ENCODE peak calls at places on chromosomes 5 and 9, in six cellular contexts. Q, T, X, A, Y and V are unnamed samples.

GRCh38 chr9:108885643-108886348 is 23.7 kb downstream of the ACTL7A start:
- DNase-seq in Q (peak), T (no peak), X (peak), A (peak), Y (peak), V (peak)

GRCh38 chr9:123372766-123373446 is 16.9 kb downstream of the CRB2 start:
- DNase-seq in Y (no peak), Q (no peak), A (no peak), X (no peak), T (no peak), V (no peak)

GRCh38 chr5:127290946-127291763 is 559 bp downstream of the MEGF10 start:
- DNase-seq in A (no peak), X (no peak), Q (no peak), Y (no peak), T (peak), V (no peak)

GRCh38 chr9:16090907-16091629 is 538.2 kb downstream of the CCDC171 start:
- DNase-seq in Y (no peak), T (no peak), A (no peak), X (peak), Q (no peak), V (no peak)

GRCh38 chr5:88727705-88728313 is 155.2 kb downstream of the MEF2C start:
- DNase-seq in A (peak), X (no peak), T (no peak), Y (no peak), Q (no peak), V (no peak)

GRCh38 chr5:91151947-91152346 is 231.2 kb downstream of the ARRDC3 start:
- DNase-seq in T (no peak), Y (peak), Q (peak), A (peak), X (peak), V (no peak)

GRCh38 chr9:35577486-35577885 is 27.6 kb upstream of the TESK1 start:
- DNase-seq in Y (no peak), Q (no peak), X (no peak), A (no peak), T (no peak), V (no peak)

GRCh38 chr9:119004618-119004990 is 364.6 kb downstream of the BRINP1 start:
- DNase-seq in Q (no peak), A (no peak), Y (no peak), T (no peak), X (peak), V (no peak)

GRCh38 chr9:90915693-90916092 is 114.1 kb downstream of the SYK start:
- DNase-seq in X (no peak), T (peak), A (peak), Q (peak), Y (peak), V (peak)

GRCh38 chr5:995318-995717 is 13.3 kb upstream of the NKD2 start:
- DNase-seq in A (no peak), Y (no peak), Q (no peak), T (no peak), X (no peak), V (no peak)

GRCh38 chr9:111661150-111661801 is at the start of gene GNG10:
- DNase-seq in Q (peak), T (peak), X (no peak), A (peak), Y (peak), V (peak)

GRCh38 chr5:131114754-131115153 is 50.3 kb downstream of the HINT1 start:
- DNase-seq in T (no peak), Y (no peak), A (no peak), X (no peak), Q (no peak), V (no peak)

GRCh38 chr9:94918038-94918753 is 191.7 kb downstream of the AOPEP start:
- DNase-seq in T (no peak), A (no peak), Y (no peak), X (no peak), Q (peak), V (peak)

GRCh38 chr9:114473447-114473801 is 31.8 kb downstream of the WHRN start:
- DNase-seq in T (no peak), Q (no peak), A (no peak), Y (no peak), X (no peak), V (no peak)

GRCh38 chr5:33892419-33893151 is 795 bp upstream of the ADAMTS12 start:
- DNase-seq in Y (no peak), A (no peak), Q (peak), T (no peak), X (peak), V (no peak)

GRCh38 chr9:95509851-95510529 is 6.8 kb downstream of the PTCH1 start:
- DNase-seq in A (no peak), Y (no peak), T (peak), Q (no peak), X (no peak), V (peak)

GRCh38 chr5:6482735-6483134 is 34.1 kb downstream of the UBE2QL1 start:
- DNase-seq in Y (no peak), X (no peak), Q (no peak), A (no peak), T (no peak), V (no peak)

GRCh38 chr9:38437193-38437823 is 13.1 kb upstream of the IGFBPL1 start:
- DNase-seq in A (peak), T (no peak), Q (no peak), Y (peak), X (no peak), V (no peak)

GRCh38 chr9:123679330-123679987 is 250.5 kb downstream of the DENND1A start:
- DNase-seq in Q (no peak), X (no peak), T (no peak), A (no peak), Y (no peak), V (peak)

GRCh38 chr5:94072116-94072515 is 330.7 kb upstream of the POU5F2 start:
- DNase-seq in A (no peak), Y (no peak), X (no peak), Q (no peak), T (no peak), V (no peak)

GRCh38 chr9:35687306-35687705 is 2.4 kb downstream of the TPM2 start:
- DNase-seq in X (no peak), Y (peak), A (no peak), Q (no peak), T (no peak), V (no peak)

GRCh38 chr9:36140086-36141084 is 3.9 kb downstream of the GLIPR2 start:
- DNase-seq in X (no peak), Q (no peak), A (no peak), T (no peak), Y (no peak), V (peak)

GRCh38 chr5:65203746-65204145 is 278.0 kb downstream of the ADAMTS6 start:
- DNase-seq in Q (no peak), A (peak), Y (no peak), T (no peak), X (no peak), V (no peak)

GRCh38 chr5:127398508-127398907 is 107.9 kb downstream of the MEGF10 start:
- DNase-seq in X (no peak), T (no peak), A (no peak), Y (no peak), Q (no peak), V (no peak)

GRCh38 chr9:101711330-101711941 is 27.0 kb downstream of the GRIN3A start:
- DNase-seq in A (peak), Q (peak), Y (peak), X (no peak), T (peak), V (peak)

GRCh38 chr5:41638685-41639084 is 128.3 kb upstream of the PLCXD3 start:
- DNase-seq in X (no peak), Q (no peak), A (no peak), T (no peak), Y (no peak), V (no peak)

GRCh38 chr5:41637424-41637823 is 127.0 kb upstream of the PLCXD3 start:
- DNase-seq in Q (no peak), Y (no peak), T (no peak), X (no peak), A (no peak), V (no peak)

GRCh38 chr5:41637869-41638268 is 127.5 kb upstream of the PLCXD3 start:
- DNase-seq in T (no peak), X (no peak), Q (no peak), A (no peak), Y (no peak), V (no peak)

GRCh38 chr5:41641621-41642020 is 131.2 kb upstream of the PLCXD3 start:
- DNase-seq in X (no peak), Y (no peak), A (no peak), Q (no peak), T (no peak), V (no peak)

DNA sequence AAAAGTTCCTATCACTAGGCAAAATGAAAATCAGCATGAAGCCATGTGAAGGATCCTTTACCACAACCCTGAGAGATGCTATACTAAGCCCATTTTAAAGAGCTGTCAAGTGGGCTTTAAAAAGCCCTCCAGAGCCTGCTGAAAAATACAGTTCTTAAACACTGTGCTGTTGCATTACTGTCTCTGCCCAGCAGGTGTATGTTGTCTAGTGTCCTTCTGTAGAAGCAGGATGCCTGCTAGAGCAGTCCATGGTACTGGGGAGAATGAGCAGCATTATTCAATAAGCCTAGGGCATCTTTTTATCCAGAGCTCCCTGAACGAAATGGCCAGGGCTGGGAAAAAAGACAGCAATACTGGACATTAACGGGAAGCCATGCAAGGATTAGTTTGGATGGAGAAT is 126.2 kb upstream of the PLCXD3 start:
- DNase-seq in Y (peak), A (no peak), T (peak), X (no peak), Q (no peak), V (no peak)
- TF ChIP-seq CTCF in Y (no peak), A (no peak), T (peak), X (peak), Q (peak), V (no peak)

GRCh38 chr9:21866302-21866701 is 63.9 kb downstream of the MTAP start:
- DNase-seq in A (no peak), T (no peak), Y (no peak), X (no peak), Q (no peak), V (no peak)

GRCh38 chr9:21864505-21864904 is 62.1 kb downstream of the MTAP start:
- DNase-seq in Y (no peak), Q (no peak), X (no peak), T (no peak), A (no peak), V (no peak)

DNA sequence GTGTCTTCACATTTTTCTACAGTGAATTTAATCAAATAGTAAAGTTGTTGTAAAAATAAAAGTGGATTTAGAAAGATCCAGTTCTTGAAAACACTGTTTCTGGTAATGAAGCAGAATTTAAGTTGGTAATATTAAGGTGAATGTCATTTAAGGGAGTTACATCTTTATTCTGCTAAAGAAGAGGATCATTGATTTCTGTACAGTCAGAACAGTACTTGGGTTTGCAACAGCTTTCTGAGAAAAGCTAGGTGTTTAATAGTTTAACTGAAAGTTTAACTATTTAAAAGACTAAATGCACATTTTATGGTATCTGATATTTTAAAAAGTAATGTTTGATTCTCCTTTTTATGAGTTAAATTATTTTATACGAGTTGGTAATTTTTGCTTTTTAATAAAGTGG is 60.4 kb downstream of the MTAP start:
- DNase-seq in Y (no peak), X (no peak), A (no peak), T (no peak), Q (no peak), V (no peak)
- TF ChIP-seq CTCF in Y (no peak), X (no peak), A (no peak), T (no peak), Q (no peak), V (no peak)

GRCh38 chr9:79655571-79655970 is 83.8 kb downstream of the TLE4 start:
- DNase-seq in Y (no peak), Q (no peak), T (no peak), X (no peak), A (no peak), V (no peak)

GRCh38 chr9:79656127-79656526 is 84.4 kb downstream of the TLE4 start:
- DNase-seq in T (no peak), Q (no peak), A (no peak), Y (no peak), X (no peak), V (no peak)

GRCh38 chr9:79652598-79652997 is 80.8 kb downstream of the TLE4 start:
- DNase-seq in Q (no peak), A (no peak), T (no peak), Y (no peak), X (no peak), V (no peak)

GRCh38 chr9:79654591-79654990 is 82.8 kb downstream of the TLE4 start:
- DNase-seq in A (no peak), X (no peak), T (no peak), Y (no peak), Q (no peak), V (no peak)

GRCh38 chr9:79651251-79651795 is 79.6 kb downstream of the TLE4 start:
- DNase-seq in A (no peak), T (no peak), Q (no peak), Y (no peak), X (no peak), V (no peak)
- TF ChIP-seq CTCF in A (no peak), T (no peak), Q (no peak), Y (no peak), X (no peak), V (no peak)

DNA sequence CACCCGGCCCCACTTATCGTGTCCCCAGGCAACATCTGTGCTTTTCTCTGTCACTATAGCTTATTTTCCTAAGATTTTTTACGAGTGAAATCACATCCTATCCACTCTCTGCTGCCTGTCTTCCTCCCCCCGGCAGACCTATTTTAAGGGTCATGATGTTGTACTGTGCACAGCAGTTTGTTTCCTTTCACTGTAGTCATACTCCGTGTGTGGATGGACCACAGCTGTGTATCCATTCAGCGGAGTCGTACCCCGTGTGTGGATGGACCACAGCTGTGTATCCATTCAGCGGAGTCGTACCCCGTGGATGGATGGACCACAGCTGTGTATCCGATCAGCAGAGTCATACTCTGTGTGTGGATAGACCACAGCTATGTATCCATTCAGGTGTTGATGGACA is 8.7 kb upstream of the FCN2 start:
- DNase-seq in A (no peak), T (no peak), Y (no peak), X (no peak), Q (no peak), V (no peak)
- TF ChIP-seq CTCF in A (no peak), T (no peak), Y (no peak), X (no peak), Q (no peak), V (no peak)

DNA sequence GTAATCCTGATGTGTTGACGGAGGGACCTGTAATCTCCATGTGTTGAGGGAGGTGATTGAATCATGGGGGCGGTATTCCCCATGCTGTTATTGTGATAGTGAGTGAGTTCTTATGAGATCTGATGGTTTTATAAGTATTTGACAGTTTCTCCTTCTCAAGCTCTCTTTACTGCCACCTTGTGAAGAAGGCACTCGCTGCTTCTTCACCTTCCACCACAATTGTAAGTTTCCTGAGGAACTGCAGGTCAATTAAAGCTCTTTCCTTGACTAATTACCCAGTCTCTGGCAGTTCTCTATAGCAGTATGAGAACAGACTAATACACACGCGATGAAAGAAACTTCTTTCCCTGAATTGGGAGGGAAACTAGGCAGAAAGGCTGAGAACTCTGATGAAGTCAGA is 141.1 kb upstream of the RAD23B start:
- DNase-seq in X (no peak), Q (no peak), A (no peak), T (no peak), Y (no peak), V (no peak)
- TF ChIP-seq CTCF in X (peak), Q (peak), A (no peak), T (peak), Y (peak), V (no peak)

GRCh38 chr5:55225346-55225745 is 1.8 kb downstream of the MCIDAS start:
- DNase-seq in Q (no peak), Y (no peak), X (no peak), T (no peak), A (no peak), V (no peak)

GRCh38 chr5:55230086-55230629 is 3.0 kb upstream of the MCIDAS start:
- DNase-seq in T (no peak), A (no peak), Q (no peak), Y (no peak), X (no peak), V (no peak)

GRCh38 chr5:55227738-55228430 is 769 bp upstream of the MCIDAS start:
- DNase-seq in Q (no peak), T (no peak), X (no peak), A (no peak), Y (no peak), V (no peak)

GRCh38 chr5:55226027-55226933 is 835 bp downstream of the MCIDAS start:
- DNase-seq in T (peak), Y (peak), A (peak), Q (peak), X (no peak), V (peak)

GRCh38 chr5:55226934-55227737 is at the start of gene MCIDAS:
- DNase-seq in X (no peak), A (peak), Q (peak), Y (peak), T (peak), V (peak)
- TF ChIP-seq CTCF in X (no peak), A (peak), Q (no peak), Y (peak), T (peak), V (no peak)

GRCh38 chr5:177576169-177576568 is 15.8 kb upstream of the TMED9 start:
- DNase-seq in T (no peak), X (no peak), A (no peak), Y (no peak), Q (no peak), V (no peak)
- TF ChIP-seq CTCF in T (no peak), X (no peak), A (no peak), Y (no peak), Q (no peak), V (no peak)

GRCh38 chr5:13278148-13278547 is 666.3 kb downstream of the DNAH5 start:
- DNase-seq in X (no peak), A (no peak), T (no peak), Q (no peak), Y (no peak), V (no peak)
- TF ChIP-seq CTCF in X (peak), A (no peak), T (peak), Q (peak), Y (no peak), V (no peak)

GRCh38 chr5:75414241-75414640 is 77.2 kb downstream of the HMGCR start:
- DNase-seq in A (no peak), Q (no peak), T (no peak), X (no peak), Y (no peak), V (no peak)

DNA sequence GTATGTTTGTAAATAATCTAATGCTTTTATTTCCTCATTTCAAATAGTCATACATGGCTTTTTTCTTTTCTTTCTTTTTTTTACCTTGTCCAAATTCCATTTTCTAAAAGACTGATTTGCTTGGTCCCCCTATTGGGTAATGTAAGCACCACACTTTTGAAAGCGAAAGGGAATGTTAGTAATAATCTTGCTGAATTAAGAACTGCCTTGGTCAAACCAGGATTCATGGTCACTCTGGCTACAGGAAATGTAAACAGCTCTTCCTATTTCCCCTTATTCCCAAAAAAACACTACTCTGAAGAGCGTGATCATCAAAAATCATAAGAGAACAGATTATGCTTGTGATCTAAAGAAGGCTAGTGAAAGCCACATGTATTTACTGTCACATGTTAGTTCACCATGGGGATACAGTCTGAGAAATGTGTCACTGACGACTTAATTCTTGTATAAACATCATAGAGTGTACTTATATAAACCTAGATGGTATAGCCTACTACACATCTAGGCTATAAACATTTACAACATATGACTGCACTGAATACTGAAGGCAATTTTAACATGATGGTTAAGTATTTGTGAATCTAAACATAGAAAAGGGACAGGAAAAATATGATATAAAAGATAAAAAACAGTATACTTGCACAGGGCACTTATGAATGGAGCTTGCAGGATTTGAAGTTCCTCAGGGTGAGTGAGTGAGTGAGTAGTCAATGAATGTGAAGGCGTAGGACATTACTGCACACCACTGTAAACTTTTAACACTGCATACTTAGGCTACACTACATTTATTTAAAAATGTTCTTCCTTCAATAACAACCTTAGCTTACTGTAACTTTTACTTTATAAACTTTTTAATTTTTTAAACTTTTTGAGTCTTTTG is 75.3 kb downstream of the HMGCR start:
- DNase-seq in T (no peak), Q (no peak), Y (no peak), A (no peak), X (peak), V (no peak)
- TF ChIP-seq CTCF in T (no peak), Q (no peak), Y (no peak), A (no peak), X (peak), V (no peak)